ENCODE peak calls at places on chromosomes 6 and 20, in five cellular contexts. One of them, this sample, is unnamed.

GRCh38 chr6:14943116-14943515 is 302.8 kb upstream of the JARID2 start:
- DNase-seq in transverse colon: no peak
- DNase-seq in suprapubic skin: no peak
- DNase-seq in A549: no peak
- DNase-seq in right lobe of liver: no peak
- DNase-seq in this sample: no peak

GRCh38 chr6:56450882-56451739 is 191.6 kb downstream of the DST start:
- DNase-seq in transverse colon: peak; percentile 15
- DNase-seq in suprapubic skin: no peak
- DNase-seq in A549: no peak
- DNase-seq in right lobe of liver: peak; percentile 79
- DNase-seq in this sample: no peak

GRCh38 chr6:144365176-144365710 is 80.1 kb downstream of the UTRN start:
- DNase-seq in transverse colon: no peak
- DNase-seq in suprapubic skin: no peak
- DNase-seq in A549: no peak
- DNase-seq in right lobe of liver: no peak
- DNase-seq in this sample: no peak

GRCh38 chr6:47083586-47084047 is 41.5 kb upstream of the ADGRF1 start:
- DNase-seq in transverse colon: peak; percentile 88
- DNase-seq in suprapubic skin: peak; percentile 91
- DNase-seq in A549: no peak
- DNase-seq in right lobe of liver: peak; percentile 82
- DNase-seq in this sample: peak; percentile 65

GRCh38 chr6:137223370-137224131 is 4.4 kb upstream of the IFNGR1 start:
- DNase-seq in transverse colon: no peak
- DNase-seq in suprapubic skin: no peak
- DNase-seq in A549: no peak
- DNase-seq in right lobe of liver: no peak
- DNase-seq in this sample: peak; percentile 69

GRCh38 chr6:166957087-166957804 is 896 bp upstream of the RNASET2 start:
- DNase-seq in transverse colon: peak; percentile 79
- DNase-seq in suprapubic skin: peak; percentile 74
- DNase-seq in A549: no peak
- DNase-seq in right lobe of liver: peak; percentile 75
- DNase-seq in this sample: peak; percentile 35

GRCh38 chr20:40449974-40450616 is 238.9 kb downstream of the MAFB start:
- DNase-seq in transverse colon: no peak
- DNase-seq in suprapubic skin: no peak
- DNase-seq in A549: no peak
- DNase-seq in right lobe of liver: no peak
- DNase-seq in this sample: no peak

GRCh38 chr6:130515306-130515705 is 149.5 kb downstream of the TMEM200A start:
- DNase-seq in transverse colon: no peak
- DNase-seq in suprapubic skin: no peak
- DNase-seq in A549: no peak
- DNase-seq in right lobe of liver: no peak
- DNase-seq in this sample: no peak

GRCh38 chr20:34988176-34988540 is 32.5 kb downstream of the MYH7B start:
- DNase-seq in transverse colon: no peak
- DNase-seq in suprapubic skin: no peak
- DNase-seq in A549: no peak
- DNase-seq in right lobe of liver: no peak
- DNase-seq in this sample: no peak
- H3K27ac ChIP-seq in transverse colon: no peak overlapping the region
- H3K27ac ChIP-seq in suprapubic skin: no peak overlapping the region
- H3K27ac ChIP-seq in A549: no peak overlapping the region
- H3K27ac ChIP-seq in right lobe of liver: no peak overlapping the region
- H3K27ac ChIP-seq in this sample: no peak overlapping the region

GRCh38 chr20:62816879-62817873 is at the start of gene COL9A3:
- DNase-seq in transverse colon: no peak
- DNase-seq in suprapubic skin: no peak
- DNase-seq in A549: no peak
- DNase-seq in right lobe of liver: no peak
- DNase-seq in this sample: no peak
- TF ChIP-seq POLR2A in transverse colon: no peak
- TF ChIP-seq POLR2A in suprapubic skin: no peak
- TF ChIP-seq POLR2A in A549: no peak
- TF ChIP-seq POLR2A in right lobe of liver: no peak
- TF ChIP-seq POLR2A in this sample: no peak

DNA sequence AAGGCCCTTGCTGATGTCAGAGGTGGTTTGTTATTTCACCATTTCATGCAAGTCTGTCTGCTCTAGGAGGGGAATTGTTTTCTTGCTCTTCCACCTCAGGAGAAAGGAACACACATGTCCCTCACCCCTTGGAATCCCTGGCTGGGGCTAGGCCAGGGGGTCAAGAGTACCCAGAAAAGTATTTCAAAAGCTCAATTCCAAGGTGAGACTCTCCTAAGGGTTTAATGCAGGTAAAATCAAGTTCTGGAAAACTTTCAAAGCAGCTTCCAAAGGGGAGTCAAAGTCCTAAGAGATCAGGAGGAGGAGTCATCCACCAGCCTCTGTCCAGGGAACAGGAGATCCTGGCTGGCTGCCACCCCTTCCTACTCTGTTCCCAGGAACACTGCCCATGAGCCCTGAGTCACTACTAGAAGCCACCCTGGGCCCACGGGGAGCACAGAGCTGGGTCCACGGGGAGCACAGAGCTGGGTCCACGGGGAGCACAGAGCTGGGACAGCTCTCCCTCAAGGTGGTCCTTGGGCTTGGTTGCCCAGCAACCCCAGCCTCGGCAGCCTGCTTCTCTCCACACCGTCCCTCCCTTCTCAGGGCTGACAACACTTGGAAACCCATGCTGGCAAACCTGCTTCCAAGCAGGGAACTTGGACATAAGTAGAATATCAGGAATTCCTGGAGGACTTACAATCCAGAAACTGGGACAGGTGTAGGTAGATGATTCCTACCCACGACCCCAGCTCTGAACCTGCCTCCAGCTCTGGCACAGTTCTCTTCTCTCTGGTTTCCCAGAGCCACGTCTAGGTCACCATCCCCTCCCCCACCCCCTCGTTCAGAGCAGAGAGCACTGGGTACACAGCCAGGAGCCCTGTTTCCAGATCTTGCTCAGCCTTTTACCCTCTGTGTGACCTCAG is 35.3 kb upstream of the CDKN1A start:
- DNase-seq in transverse colon: peak; percentile 95
- DNase-seq in suprapubic skin: peak; percentile 81
- DNase-seq in A549: peak; percentile 44
- DNase-seq in right lobe of liver: peak; percentile 95
- DNase-seq in this sample: peak; percentile 82
- H3K27ac ChIP-seq in transverse colon: peak overlapping the region; percentile 79
- H3K27ac ChIP-seq in suprapubic skin: peak overlapping the region; percentile 31
- H3K27ac ChIP-seq in A549: peak overlapping the region; percentile 99
- H3K27ac ChIP-seq in right lobe of liver: peak overlapping the region; percentile 93
- H3K27ac ChIP-seq in this sample: peak overlapping the region; percentile 3

GRCh38 chr6:42971746-42972327 is 7.1 kb downstream of the PEX6 start:
- DNase-seq in transverse colon: no peak
- DNase-seq in suprapubic skin: no peak
- DNase-seq in A549: no peak
- DNase-seq in right lobe of liver: no peak
- DNase-seq in this sample: no peak

GRCh38 chr6:42978487-42978792 is 541 bp downstream of the PEX6 start:
- DNase-seq in transverse colon: peak; percentile 51
- DNase-seq in suprapubic skin: peak; percentile 73
- DNase-seq in A549: peak; percentile 33
- DNase-seq in right lobe of liver: peak; percentile 62
- DNase-seq in this sample: no peak

GRCh38 chr6:42970859-42971612 is 7.9 kb downstream of the PEX6 start:
- DNase-seq in transverse colon: no peak
- DNase-seq in suprapubic skin: no peak
- DNase-seq in A549: no peak
- DNase-seq in right lobe of liver: no peak
- DNase-seq in this sample: no peak

GRCh38 chr6:42978793-42979522 is at the start of gene PEX6:
- DNase-seq in transverse colon: peak; percentile 92
- DNase-seq in suprapubic skin: peak; percentile 95
- DNase-seq in A549: peak; percentile 76
- DNase-seq in right lobe of liver: peak; percentile 93
- DNase-seq in this sample: peak; percentile 74

GRCh38 chr6:42974919-42975505 is 4.0 kb downstream of the PEX6 start:
- DNase-seq in transverse colon: no peak
- DNase-seq in suprapubic skin: no peak
- DNase-seq in A549: no peak
- DNase-seq in right lobe of liver: no peak
- DNase-seq in this sample: no peak
- TF ChIP-seq POLR2A in transverse colon: no peak
- TF ChIP-seq POLR2A in suprapubic skin: no peak
- TF ChIP-seq POLR2A in A549: no peak
- TF ChIP-seq POLR2A in right lobe of liver: no peak
- TF ChIP-seq POLR2A in this sample: no peak

DNA sequence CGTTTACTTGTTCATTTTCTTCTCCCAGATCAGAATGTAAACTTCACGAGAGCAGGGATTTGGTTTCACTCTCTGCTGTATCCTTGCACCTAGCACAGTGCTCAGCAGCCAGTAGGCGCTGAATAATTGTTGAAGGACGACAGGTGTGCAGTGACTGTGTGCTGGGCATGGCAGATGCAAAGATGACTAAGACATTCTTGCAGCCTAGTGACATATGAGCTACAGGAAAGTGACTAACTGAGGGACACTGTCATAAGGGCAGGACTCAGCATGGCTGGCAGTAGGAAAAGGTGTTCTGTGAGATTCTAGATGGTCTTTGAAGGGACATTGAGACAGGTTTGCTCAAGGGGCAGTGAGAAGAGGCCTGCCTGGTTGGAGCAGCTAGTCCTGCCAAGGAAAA is 4.0 kb upstream of the B4GALT5 start:
- DNase-seq in transverse colon: no peak
- DNase-seq in suprapubic skin: no peak
- DNase-seq in A549: peak; percentile 43
- DNase-seq in right lobe of liver: no peak
- DNase-seq in this sample: no peak
- H3K27ac ChIP-seq in transverse colon: no peak overlapping the region
- H3K27ac ChIP-seq in suprapubic skin: no peak overlapping the region
- H3K27ac ChIP-seq in A549: peak overlapping the region; percentile 78
- H3K27ac ChIP-seq in right lobe of liver: no peak overlapping the region
- H3K27ac ChIP-seq in this sample: no peak overlapping the region

GRCh38 chr6:113856571-113857564 is at the start of gene MARCKS:
- DNase-seq in transverse colon: peak; percentile 88
- DNase-seq in suprapubic skin: peak; percentile 84
- DNase-seq in A549: peak; percentile 50
- DNase-seq in right lobe of liver: peak; percentile 78
- DNase-seq in this sample: peak; percentile 84
- TF ChIP-seq POLR2A in transverse colon: peak; percentile 88
- TF ChIP-seq POLR2A in suprapubic skin: peak; percentile 29
- TF ChIP-seq POLR2A in A549: no peak
- TF ChIP-seq POLR2A in right lobe of liver: peak; percentile 74
- TF ChIP-seq POLR2A in this sample: peak; percentile 89

DNA sequence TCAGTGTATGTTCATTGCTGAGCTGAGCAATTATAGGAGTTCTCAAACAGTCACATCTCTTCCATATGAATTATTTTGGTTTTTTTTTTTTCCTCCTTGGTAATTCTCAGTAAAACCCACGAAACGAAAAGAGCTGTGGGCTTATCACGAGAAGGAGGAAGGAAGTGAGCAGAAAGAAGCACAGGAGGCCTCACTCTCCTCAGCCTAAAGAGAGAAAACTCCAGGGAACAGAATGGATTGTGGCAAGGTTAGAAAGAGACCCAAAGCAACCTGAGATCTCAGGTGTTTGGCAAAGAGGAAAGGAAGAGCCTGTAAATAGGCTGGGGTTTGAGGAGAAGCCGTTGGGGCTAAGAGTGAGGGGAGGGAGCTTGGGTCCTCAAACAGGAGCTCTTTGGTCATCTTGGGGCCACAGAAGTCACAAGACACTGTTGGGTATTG is 67.8 kb upstream of the CITED2 start:
- DNase-seq in transverse colon: no peak
- DNase-seq in suprapubic skin: no peak
- DNase-seq in A549: no peak
- DNase-seq in right lobe of liver: no peak
- DNase-seq in this sample: no peak
- H3K27ac ChIP-seq in transverse colon: no peak overlapping the region
- H3K27ac ChIP-seq in suprapubic skin: no peak overlapping the region
- H3K27ac ChIP-seq in A549: no peak overlapping the region
- H3K27ac ChIP-seq in right lobe of liver: no peak overlapping the region
- H3K27ac ChIP-seq in this sample: no peak overlapping the region

This sample was measured in prostate gland.